ENCODE peak calls at places on chromosomes 12 and 14, in four cellular contexts. J, I, T and W are unnamed samples.
A peak's percentile ranks its signal among the peaks of the same experiment; 100 is the strongest.

GRCh38 chr14:59627011-59627520 is 50.5 kb upstream of the CCDC175 start:
- DNase-seq in J (no peak), I (no peak), T (no peak), W (no peak)

GRCh38 chr12:110301065-110301806 is 20.2 kb downstream of the ATP2A2 start:
- DNase-seq in J (no peak), I (no peak), T (no peak), W (no peak)

GRCh38 chr12:130826151-130826801 is 12.8 kb downstream of the STX2 start:
- DNase-seq in J (peak; percentile 58), I (peak; percentile 67), T (peak; percentile 73), W (peak; percentile 45)

GRCh38 chr12:128727999-128728398 is 95.8 kb downstream of the SLC15A4 start:
- DNase-seq in J (no peak), I (no peak), T (no peak), W (no peak)

GRCh38 chr12:57092876-57093411 is 4.0 kb downstream of the NAB2 start:
- DNase-seq in J (no peak), I (no peak), T (no peak), W (no peak)

GRCh38 chr12:63802012-63802608 is 22.4 kb downstream of the RXYLT1 start:
- DNase-seq in J (peak; percentile 67), I (no peak), T (no peak), W (no peak)

GRCh38 chr12:39617887-39618286 is 1.7 kb downstream of the ABCD2 start:
- DNase-seq in J (peak; percentile 62), I (no peak), T (no peak), W (no peak)

GRCh38 chr12:131275824-131276223 is 322.1 kb downstream of the ADGRD1 start:
- DNase-seq in J (no peak), I (no peak), T (no peak), W (no peak)

GRCh38 chr12:2752676-2753371 is 41.9 kb upstream of the FKBP4 start:
- DNase-seq in J (peak; percentile 32), I (peak; percentile 33), T (peak; percentile 75), W (peak; percentile 79)

GRCh38 chr14:93965287-93965821 is 11.0 kb downstream of the ASB2 start:
- DNase-seq in J (no peak), I (no peak), T (no peak), W (no peak)

GRCh38 chr12:131390408-131391100 is 320.3 kb upstream of the SFSWAP start:
- DNase-seq in J (peak; percentile 26), I (no peak), T (no peak), W (no peak)